ENCODE peak calls at places on chromosomes 6 and 20, in eight cellular contexts. G, Q, H, P, W, Z, L and J are unnamed samples.

GRCh38 chr6:159107451-159108260 is 61.5 kb upstream of the FNDC1 start:
- DNase-seq in Q (peak), W (no peak), L (no peak), H (peak), Z (peak), P (no peak), G (peak), J (no peak)

GRCh38 chr20:13791562-13792459 is 7.0 kb downstream of the NDUFAF5 start:
- DNase-seq in L (no peak), H (no peak), Z (no peak), Q (no peak), P (no peak), W (no peak), G (no peak), J (no peak)

GRCh38 chr6:42507901-42508300 is 55.9 kb upstream of the UBR2 start:
- DNase-seq in Q (no peak), Z (no peak), P (no peak), L (no peak), H (no peak), G (no peak), W (no peak), J (no peak)

GRCh38 chr6:145903356-145904102 is 60.6 kb downstream of the SHPRH start:
- DNase-seq in Z (no peak), H (no peak), G (no peak), Q (no peak), L (no peak), W (no peak), P (no peak), J (no peak)

GRCh38 chr6:111087871-111088667 is 766 bp downstream of the SLC16A10 start:
- DNase-seq in H (peak), W (no peak), L (peak), Z (peak), G (no peak), Q (peak), P (peak), J (peak)

GRCh38 chr6:80321011-80321410 is 214.5 kb downstream of the BCKDHB start:
- DNase-seq in L (no peak), G (no peak), Z (no peak), Q (no peak), H (no peak), W (no peak), P (no peak), J (no peak)

GRCh38 chr6:21508753-21509152 is 84.8 kb upstream of the SOX4 start:
- DNase-seq in G (no peak), Z (no peak), H (no peak), P (no peak), Q (no peak), W (no peak), L (peak), J (no peak)

GRCh38 chr6:26173836-26174144 is 86.6 kb downstream of the HFE start:
- DNase-seq in L (no peak), Q (no peak), P (no peak), H (no peak), W (no peak), Z (no peak), G (no peak), J (no peak)

GRCh38 chr6:21305827-21306469 is 287.6 kb upstream of the SOX4 start:
- DNase-seq in L (no peak), Z (no peak), Q (no peak), P (no peak), W (no peak), G (no peak), H (no peak), J (no peak)

GRCh38 chr6:132731086-132731485 is 17.2 kb upstream of the VNN1 start:
- DNase-seq in G (no peak), W (no peak), P (no peak), H (no peak), Q (no peak), Z (no peak), L (no peak), J (no peak)

GRCh38 chr20:42313704-42314103 is 695.5 kb upstream of the CHD6 start:
- DNase-seq in W (no peak), H (no peak), Q (no peak), P (no peak), Z (no peak), L (no peak), G (no peak), J (no peak)

GRCh38 chr20:36575066-36575743 is 1.8 kb downstream of the TGIF2 start:
- DNase-seq in Z (peak), G (no peak), W (no peak), L (peak), Q (peak), P (peak), H (no peak), J (peak)

GRCh38 chr6:122712093-122712863 is 67.2 kb upstream of the FABP7 start:
- DNase-seq in P (no peak), L (no peak), G (no peak), H (no peak), Z (no peak), Q (no peak), W (no peak), J (no peak)